ENCODE peak calls at places on chromosomes 4 and X, in six cellular contexts. G is HEK293T; S is stimulated activated CD4-positive, alpha-beta T cell treated with anti-CD3 and anti-CD28 coated beads, TNF-alpha, amount 100 ng/mL, for 1 hour; M is dermis microvascular lymphatic vessel endothelial cell; U is stimulated activated naive CD8-positive, alpha-beta T cell treated with anti-CD3 and anti-CD28 coated beads, Interleukin-15, Interleukin-2, amounts not matched to agents 100 U/mL and 50 U/mL, for 24 hours; V is anterior cingulate cortex. C is an unnamed sample.

GRCh38 chrX:8607326-8607725 is 124.6 kb downstream of the ANOS1 start:
- DNase-seq in V (no peak), G (no peak), U (no peak), M (peak), S (no peak), C (no peak)

GRCh38 chrX:145729635-145730034 is 88.0 kb upstream of the SLITRK2 start:
- DNase-seq in U (no peak), V (peak), S (no peak), M (no peak), G (no peak), C (no peak)

GRCh38 chr4:47032405-47033106 is 1.2 kb downstream of the GABRB1 start:
- DNase-seq in U (peak), G (peak), V (peak), S (peak), M (peak), C (peak)

GRCh38 chrX:135345328-135345645 is 36.0 kb downstream of the ETDC start:
- DNase-seq in G (peak), V (no peak), M (peak), U (peak), S (no peak), C (no peak)

GRCh38 chr4:66475596-66475995 is 805.3 kb upstream of the EPHA5 start:
- DNase-seq in G (no peak), V (no peak), U (no peak), S (no peak), M (no peak), C (no peak)

GRCh38 chr4:37737456-37737855 is 51.3 kb upstream of the RELL1 start:
- DNase-seq in G (no peak), M (no peak), U (no peak), S (no peak), V (no peak), C (no peak)

GRCh38 chr4:15345134-15345533 is 82.7 kb upstream of the C1QTNF7 start:
- DNase-seq in S (no peak), U (no peak), G (no peak), V (no peak), M (no peak), C (no peak)

GRCh38 chr4:146073517-146073916 is 102.0 kb upstream of the LSM6 start:
- DNase-seq in S (no peak), U (no peak), G (no peak), M (no peak), V (no peak), C (no peak)

GRCh38 chrX:11567528-11568220 is 98.0 kb downstream of the ARHGAP6 start:
- DNase-seq in G (no peak), V (no peak), M (no peak), U (no peak), S (no peak), C (no peak)